ENCODE peak calls at places on chromosomes 6 and 20, in six cellular contexts. P is ELR; Y is DMS 273 treated with DMSO at 0.1 percent for 48 hours; Z is stimulated activated effector memory CD8-positive, alpha-beta T cell treated with anti-CD3 and anti-CD28 coated beads, Interleukin-12 subunit alpha, Interleukin-12 subunit beta, amount 100 ng/mL, for 72 hours; J is NB4; B is HCT116. L is an unnamed sample.

GRCh38 chr6:13406781-13407180 is 78.4 kb upstream of the TBC1D7 start:
- DNase-seq in P (no peak), Y (no peak), Z (no peak), J (peak), B (peak), L (no peak)

GRCh38 chr6:29647927-29648642 is 8.8 kb upstream of the MOG start:
- DNase-seq in P (peak), Y (peak), Z (no peak), J (peak), B (peak), L (no peak)

GRCh38 chr20:21315138-21315537 is 12.0 kb downstream of the XRN2 start:
- DNase-seq in P (peak), Y (no peak), Z (no peak), J (peak), B (no peak), L (no peak)

GRCh38 chr6:43644940-43645612 is at the start of gene RSPH9:
- DNase-seq in P (peak), Y (no peak), Z (no peak), J (no peak), B (no peak), L (peak)

GRCh38 chr6:165584541-165584940 is 78.5 kb downstream of the PDE10A start:
- DNase-seq in P (no peak), Y (no peak), Z (no peak), J (no peak), B (no peak), L (no peak)

GRCh38 chr20:5400164-5400762 is 83.5 kb upstream of the PROKR2 start:
- DNase-seq in P (peak), Y (no peak), Z (no peak), J (peak), B (no peak), L (no peak)

GRCh38 chr6:22451960-22452359 is 117.4 kb upstream of the HDGFL1 start:
- DNase-seq in P (no peak), Y (no peak), Z (no peak), J (no peak), B (no peak), L (no peak)

GRCh38 chr6:104472245-104472644 is 387.5 kb downstream of the HACE1 start:
- DNase-seq in P (no peak), Y (no peak), Z (no peak), J (no peak), B (no peak), L (no peak)

GRCh38 chr6:129733290-129733689 is 23.3 kb upstream of the ARHGAP18 start:
- DNase-seq in P (no peak), Y (no peak), Z (no peak), J (no peak), B (no peak), L (no peak)

L was measured in Right ventricle myocardium inferior.